ENCODE peak calls at places on chromosomes 7 and 10, in nine cellular contexts. B is tibial nerve, H is NB4, E is suprapubic skin, M is uterus, Q is sigmoid colon, A is stomach, P is breast epithelium, R is body of pancreas. K is an unnamed sample.

GRCh38 chr10:2734691-2735090 is 332.7 kb upstream of the PFKP start:
- DNase-seq in A (no peak), P (no peak), Q (no peak), E (no peak), R (no peak), M (no peak), B (no peak), H (no peak), K (no peak)

GRCh38 chr7:152521420-152522337 is 85.9 kb upstream of the KMT2C start:
- DNase-seq in A (peak; percentile 29), E (no peak), B (no peak), M (no peak), R (peak; percentile 22), P (no peak), Q (no peak), H (no peak), K (no peak)

GRCh38 chr7:103079836-103080235 is 4.9 kb downstream of the ARMC10 start:
- DNase-seq in B (no peak), E (no peak), R (no peak), Q (no peak), P (no peak), M (no peak), A (no peak), H (no peak), K (no peak)

GRCh38 chr7:70238171-70238575 is 639.9 kb downstream of the AUTS2 start:
- DNase-seq in A (no peak), Q (no peak), R (no peak), M (no peak), E (no peak), B (no peak), P (no peak), H (no peak), K (no peak)

GRCh38 chr7:776992-777520 is 50.0 kb upstream of the PRKAR1B start:
- DNase-seq in P (no peak), A (no peak), M (no peak), B (no peak), H (no peak), Q (no peak), E (no peak), R (no peak), K (no peak)

GRCh38 chr7:111871283-111871682 is 309.0 kb upstream of the IMMP2L start:
- DNase-seq in B (no peak), A (no peak), Q (no peak), H (no peak), R (no peak), P (no peak), M (no peak), E (no peak), K (no peak)

GRCh38 chr10:64283621-64284020 is 762.4 kb downstream of the REEP3 start:
- DNase-seq in M (no peak), E (no peak), A (no peak), P (no peak), R (no peak), H (no peak), B (no peak), Q (no peak), K (no peak)

GRCh38 chr7:150931199-150931869 is 46.8 kb downstream of the KCNH2 start:
- DNase-seq in A (peak; percentile 27), Q (no peak), R (no peak), P (no peak), E (no peak), M (no peak), H (peak; percentile 72), B (no peak), K (no peak)

GRCh38 chr7:144027070-144027469 is 21.7 kb upstream of the OR2A5 start:
- DNase-seq in A (no peak), M (no peak), P (no peak), H (peak; percentile 14), E (no peak), R (no peak), B (no peak), Q (no peak), K (no peak)

GRCh38 chr7:99457646-99458493 is 8.1 kb downstream of the ATP5MF start:
- DNase-seq in H (no peak), M (no peak), B (no peak), A (no peak), Q (no peak), P (no peak), E (no peak), R (no peak), K (no peak)

GRCh38 chr7:29314148-29314547 is 119.6 kb downstream of the CHN2 start:
- DNase-seq in R (no peak), H (no peak), P (no peak), B (no peak), A (no peak), M (no peak), E (no peak), Q (no peak), K (no peak)

GRCh38 chr10:73076361-73077183 is 20.1 kb downstream of the P4HA1 start:
- DNase-seq in Q (peak; percentile 90), A (peak; percentile 40), E (no peak), P (no peak), R (peak; percentile 62), B (peak; percentile 45), H (peak; percentile 28), M (peak; percentile 70), K (no peak)

GRCh38 chr10:48213047-48213446 is 61.4 kb downstream of the FRMPD2 start:
- DNase-seq in Q (no peak), A (no peak), H (no peak), E (no peak), P (no peak), M (no peak), B (no peak), R (no peak), K (no peak)

GRCh38 chr10:123930340-123931001 is 38.9 kb upstream of the CPXM2 start:
- DNase-seq in B (no peak), R (no peak), E (no peak), Q (peak; percentile 75), P (no peak), H (no peak), M (peak; percentile 35), A (peak; percentile 30), K (no peak)

GRCh38 chr7:140200102-140200989 is 23.6 kb upstream of the KDM7A start:
- DNase-seq in Q (peak; percentile 83), P (no peak), M (no peak), E (peak; percentile 83), H (no peak), A (peak; percentile 77), R (peak; percentile 28), B (peak; percentile 33), K (no peak)

GRCh38 chr10:120437541-120437940 is 19.5 kb upstream of the PLPP4 start:
- DNase-seq in P (no peak), R (no peak), B (no peak), M (no peak), E (no peak), Q (no peak), H (no peak), A (no peak), K (no peak)

GRCh38 chr7:128041203-128041602 is 10.0 kb upstream of the LRRC4 start:
- DNase-seq in M (no peak), P (no peak), Q (no peak), B (no peak), R (no peak), E (no peak), A (no peak), H (no peak), K (no peak)

GRCh38 chr10:97185326-97186058 is at the start of gene SLIT1:
- DNase-seq in B (no peak), R (peak; percentile 16), A (no peak), E (no peak), H (no peak), P (no peak), M (no peak), Q (no peak), K (no peak)
- H3K4me3 ChIP-seq in B (no peak within 1 kb of the TSS), R (peak within 1 kb of the TSS; percentile 0), A (peak within 1 kb of the TSS; percentile 5), E (peak within 1 kb of the TSS; percentile 38), H (no peak within 1 kb of the TSS), P (peak within 1 kb of the TSS; percentile 54), M (no peak within 1 kb of the TSS), Q (peak within 1 kb of the TSS; percentile 9), K (peak within 1 kb of the TSS; percentile 41)

GRCh38 chr10:11743461-11744338 is 1.5 kb downstream of the ECHDC3 start:
- DNase-seq in P (no peak), E (peak; percentile 34), M (no peak), H (no peak), B (no peak), A (no peak), R (no peak), Q (no peak), K (no peak)

GRCh38 chr10:11748866-11749265 is 6.7 kb downstream of the ECHDC3 start:
- DNase-seq in E (no peak), A (no peak), P (no peak), Q (no peak), H (no peak), R (no peak), M (no peak), B (no peak), K (no peak)

GRCh38 chr10:11745045-11745444 is 2.9 kb downstream of the ECHDC3 start:
- DNase-seq in B (no peak), P (no peak), M (no peak), A (no peak), R (no peak), E (no peak), H (no peak), Q (no peak), K (no peak)

GRCh38 chr10:11750420-11750819 is 8.2 kb downstream of the ECHDC3 start:
- DNase-seq in P (no peak), R (no peak), Q (no peak), A (no peak), B (no peak), E (no peak), M (no peak), H (no peak), K (no peak)

GRCh38 chr10:11746883-11747539 is 4.8 kb downstream of the ECHDC3 start:
- DNase-seq in A (peak; percentile 61), M (no peak), R (peak; percentile 48), E (no peak), B (no peak), P (no peak), H (peak; percentile 30), Q (no peak), K (no peak)
- TF ChIP-seq POLR2A in A (no peak), M (no peak), R (no peak), E (no peak), B (no peak), P (no peak), H (no peak), Q (no peak), K (no peak)

GRCh38 chr10:115827180-115827579 is 445.8 kb downstream of the GFRA1 start:
- DNase-seq in H (no peak), B (no peak), Q (no peak), A (no peak), E (no peak), P (no peak), R (no peak), M (no peak), K (no peak)
- H3K4me3 ChIP-seq in H (no peak overlapping the region), B (no peak overlapping the region), Q (no peak overlapping the region), A (no peak overlapping the region), E (no peak overlapping the region), P (no peak overlapping the region), R (no peak overlapping the region), M (no peak overlapping the region), K (no peak overlapping the region)

DNA sequence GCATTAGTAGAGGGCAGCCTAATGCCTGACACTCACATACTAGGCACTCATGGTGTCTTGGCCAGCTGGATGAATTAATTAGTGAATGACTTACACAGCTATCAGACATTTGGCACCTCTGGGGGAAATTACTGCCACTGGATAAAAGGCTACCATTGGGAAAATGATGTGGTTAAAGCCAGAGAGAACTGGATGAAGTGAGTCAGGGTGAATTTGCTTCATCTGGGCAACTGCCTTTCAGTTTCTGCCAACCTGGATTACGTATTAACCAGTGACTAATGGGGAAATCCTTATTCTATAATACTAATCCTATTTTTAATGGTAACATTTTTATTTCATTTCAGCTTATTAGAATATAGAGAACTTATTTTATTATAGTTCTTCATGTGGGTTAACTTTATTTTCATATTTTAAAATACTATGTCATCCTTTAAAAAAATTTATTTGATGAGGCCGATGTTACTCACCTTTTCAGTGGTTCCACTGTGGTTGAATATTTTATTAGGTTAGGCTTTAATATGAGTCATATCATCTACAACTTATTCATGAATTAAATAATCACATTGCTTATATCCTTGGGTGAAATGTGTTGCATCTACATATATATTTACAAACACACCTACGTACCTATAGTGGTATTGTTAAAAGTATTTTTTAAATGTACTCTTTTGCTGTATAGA is 85.6 kb upstream of the CAPZA2 start:
- DNase-seq in Q (no peak), M (no peak), P (no peak), H (no peak), B (no peak), E (no peak), A (no peak), R (peak; percentile 18), K (no peak)
- TF ChIP-seq POLR2A in Q (no peak), M (no peak), P (no peak), H (no peak), B (no peak), E (no peak), A (no peak), R (no peak), K (no peak)